ENCODE peak calls at places on chromosomes 11 and 22, in eight cellular contexts. One of them, this sample, is unnamed.
A peak's percentile ranks its signal among the peaks of the same experiment; 100 is the strongest.

GRCh38 chr11:64062185-64063039 is 26.7 kb downstream of the FLRT1 start:
- DNase-seq in PC-3: no peak
- DNase-seq in AG04450: no peak
- DNase-seq in uterus: no peak
- DNase-seq in lung: no peak
- DNase-seq in heart left ventricle: no peak
- DNase-seq in right cardiac atrium: no peak
- DNase-seq in kidney epithelial cell: no peak
- DNase-seq in this sample: no peak

GRCh38 chr11:74746868-74747267 is 1.8 kb upstream of the RNF169 start:
- DNase-seq in lung: no peak
- DNase-seq in kidney epithelial cell: no peak
- DNase-seq in heart left ventricle: no peak
- DNase-seq in AG04450: no peak
- DNase-seq in uterus: no peak
- DNase-seq in right cardiac atrium: no peak
- DNase-seq in PC-3: no peak
- DNase-seq in this sample: no peak

GRCh38 chr11:2265396-2265795 is 5.0 kb downstream of the ASCL2 start:
- DNase-seq in PC-3: no peak
- DNase-seq in uterus: no peak
- DNase-seq in AG04450: no peak
- DNase-seq in right cardiac atrium: no peak
- DNase-seq in kidney epithelial cell: no peak
- DNase-seq in lung: peak; percentile 29
- DNase-seq in heart left ventricle: no peak
- DNase-seq in this sample: no peak

GRCh38 chr11:48017105-48017874 is 36.9 kb downstream of the PTPRJ start:
- DNase-seq in uterus: no peak
- DNase-seq in right cardiac atrium: no peak
- DNase-seq in heart left ventricle: no peak
- DNase-seq in AG04450: no peak
- DNase-seq in lung: no peak
- DNase-seq in kidney epithelial cell: no peak
- DNase-seq in PC-3: no peak
- DNase-seq in this sample: no peak

GRCh38 chr22:19909350-19910179 is 32.0 kb upstream of the COMT start:
- DNase-seq in PC-3: peak; percentile 75
- DNase-seq in lung: peak; percentile 81
- DNase-seq in heart left ventricle: peak; percentile 82
- DNase-seq in uterus: peak; percentile 87
- DNase-seq in right cardiac atrium: peak; percentile 85
- DNase-seq in AG04450: peak; percentile 48
- DNase-seq in kidney epithelial cell: no peak
- DNase-seq in this sample: peak; percentile 76

GRCh38 chr11:16946477-16947282 is 67.5 kb downstream of the PLEKHA7 start:
- DNase-seq in PC-3: no peak
- DNase-seq in heart left ventricle: no peak
- DNase-seq in AG04450: no peak
- DNase-seq in uterus: no peak
- DNase-seq in kidney epithelial cell: no peak
- DNase-seq in lung: no peak
- DNase-seq in right cardiac atrium: no peak
- DNase-seq in this sample: no peak

GRCh38 chr11:121795206-121795605 is 320.8 kb downstream of the BLID start:
- DNase-seq in AG04450: no peak
- DNase-seq in uterus: no peak
- DNase-seq in kidney epithelial cell: no peak
- DNase-seq in right cardiac atrium: no peak
- DNase-seq in PC-3: no peak
- DNase-seq in heart left ventricle: no peak
- DNase-seq in lung: no peak
- DNase-seq in this sample: no peak

GRCh38 chr22:50019316-50019715 is 6.8 kb upstream of the IL17REL start:
- DNase-seq in right cardiac atrium: no peak
- DNase-seq in PC-3: no peak
- DNase-seq in lung: no peak
- DNase-seq in uterus: no peak
- DNase-seq in AG04450: no peak
- DNase-seq in kidney epithelial cell: no peak
- DNase-seq in heart left ventricle: no peak
- DNase-seq in this sample: no peak

GRCh38 chr11:35785287-35786167 is 123.0 kb downstream of the TRIM44 start:
- DNase-seq in PC-3: peak; percentile 31
- DNase-seq in AG04450: no peak
- DNase-seq in uterus: no peak
- DNase-seq in lung: no peak
- DNase-seq in kidney epithelial cell: no peak
- DNase-seq in heart left ventricle: no peak
- DNase-seq in right cardiac atrium: no peak
- DNase-seq in this sample: no peak

GRCh38 chr11:66119348-66120133 is 49.5 kb downstream of the PACS1 start:
- DNase-seq in heart left ventricle: no peak
- DNase-seq in uterus: no peak
- DNase-seq in PC-3: peak; percentile 87
- DNase-seq in right cardiac atrium: no peak
- DNase-seq in AG04450: no peak
- DNase-seq in lung: no peak
- DNase-seq in kidney epithelial cell: no peak
- DNase-seq in this sample: no peak

GRCh38 chr22:22857607-22858558 is 29.7 kb upstream of the IGLL5 start:
- DNase-seq in lung: no peak
- DNase-seq in heart left ventricle: no peak
- DNase-seq in right cardiac atrium: no peak
- DNase-seq in uterus: no peak
- DNase-seq in PC-3: no peak
- DNase-seq in kidney epithelial cell: no peak
- DNase-seq in AG04450: no peak
- DNase-seq in this sample: no peak

GRCh38 chr11:114921697-114922096 is 243.4 kb downstream of the NXPE2 start:
- DNase-seq in right cardiac atrium: no peak
- DNase-seq in PC-3: no peak
- DNase-seq in kidney epithelial cell: no peak
- DNase-seq in heart left ventricle: no peak
- DNase-seq in lung: no peak
- DNase-seq in AG04450: no peak
- DNase-seq in uterus: no peak
- DNase-seq in this sample: no peak

GRCh38 chr11:75386912-75387311 is 12.4 kb upstream of the RPS3 start:
- DNase-seq in lung: no peak
- DNase-seq in heart left ventricle: no peak
- DNase-seq in right cardiac atrium: no peak
- DNase-seq in kidney epithelial cell: no peak
- DNase-seq in PC-3: peak; percentile 69
- DNase-seq in uterus: no peak
- DNase-seq in AG04450: no peak
- DNase-seq in this sample: no peak

GRCh38 chr11:16611395-16612233 is 126.8 kb upstream of the C11orf58 start:
- DNase-seq in heart left ventricle: no peak
- DNase-seq in right cardiac atrium: no peak
- DNase-seq in kidney epithelial cell: no peak
- DNase-seq in AG04450: no peak
- DNase-seq in lung: no peak
- DNase-seq in uterus: no peak
- DNase-seq in PC-3: no peak
- DNase-seq in this sample: no peak

GRCh38 chr22:28017859-28018258 is 98.8 kb upstream of the PITPNB start:
- DNase-seq in PC-3: no peak
- DNase-seq in lung: no peak
- DNase-seq in kidney epithelial cell: no peak
- DNase-seq in right cardiac atrium: peak; percentile 4
- DNase-seq in AG04450: no peak
- DNase-seq in heart left ventricle: peak; percentile 19
- DNase-seq in uterus: peak; percentile 9
- DNase-seq in this sample: no peak

GRCh38 chr11:96187779-96188624 is 155.0 kb downstream of the MAML2 start:
- DNase-seq in heart left ventricle: no peak
- DNase-seq in lung: no peak
- DNase-seq in PC-3: peak; percentile 92
- DNase-seq in AG04450: no peak
- DNase-seq in right cardiac atrium: peak; percentile 68
- DNase-seq in kidney epithelial cell: peak; percentile 56
- DNase-seq in uterus: no peak
- DNase-seq in this sample: no peak

DNA sequence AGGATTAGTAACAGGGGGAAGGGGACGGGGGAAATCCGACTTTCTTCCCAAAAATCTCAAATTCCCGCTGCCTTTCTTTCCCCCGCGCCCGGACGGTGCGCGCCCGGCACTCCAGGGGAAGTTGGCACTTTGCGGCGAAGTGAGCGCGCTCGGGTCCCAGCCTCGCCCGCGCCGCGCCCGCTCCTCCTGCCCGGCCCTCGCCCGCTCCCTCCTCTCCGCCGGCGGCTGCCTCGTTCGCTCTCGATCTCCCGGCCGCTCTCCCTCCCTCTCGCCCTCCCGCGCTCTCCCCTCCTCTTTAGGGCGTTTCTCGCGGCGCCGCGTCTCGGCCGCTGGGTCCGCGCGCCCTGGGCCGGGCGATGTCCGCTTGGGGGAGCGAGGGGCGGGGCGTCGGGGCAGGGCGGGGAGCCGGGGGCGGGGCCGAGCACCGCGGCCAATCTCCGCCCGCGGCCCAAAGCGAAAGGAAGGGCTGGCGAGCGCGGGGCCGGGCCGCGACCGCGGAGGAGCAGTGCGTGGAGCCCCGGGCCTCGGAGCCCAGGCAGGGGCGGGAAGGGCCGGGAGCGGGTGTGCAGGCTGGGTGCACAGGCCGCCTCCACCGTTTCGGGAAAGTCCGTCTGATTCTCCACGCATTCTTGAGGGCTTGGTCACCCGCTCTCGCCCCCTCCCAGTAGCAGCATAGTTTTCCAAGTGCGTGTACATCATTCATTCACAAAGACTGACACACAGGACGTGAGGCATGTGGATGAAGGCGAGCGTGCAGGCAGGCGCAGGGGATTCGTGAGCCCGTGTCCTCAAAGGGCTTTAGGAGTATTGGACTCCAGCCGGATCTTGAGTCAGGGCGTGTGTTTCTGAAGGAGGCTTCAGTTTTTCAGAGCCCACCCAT is 65.1 kb downstream of the ETS1 start:
- DNase-seq in PC-3: peak; percentile 99
- DNase-seq in AG04450: peak; percentile 98
- DNase-seq in lung: peak; percentile 94
- DNase-seq in kidney epithelial cell: peak; percentile 96
- DNase-seq in right cardiac atrium: peak; percentile 94
- DNase-seq in heart left ventricle: peak; percentile 95
- DNase-seq in uterus: peak; percentile 92
- DNase-seq in this sample: peak; percentile 95
- H3K27me3 ChIP-seq in PC-3: no peaks in the 10 kb centered on the region
- H3K27me3 ChIP-seq in AG04450: no peaks in the 10 kb centered on the region
- H3K27me3 ChIP-seq in lung: no peaks in the 10 kb centered on the region
- H3K27me3 ChIP-seq in kidney epithelial cell: no peaks in the 10 kb centered on the region
- H3K27me3 ChIP-seq in right cardiac atrium: no peaks in the 10 kb centered on the region
- H3K27me3 ChIP-seq in heart left ventricle: no peaks in the 10 kb centered on the region
- H3K27me3 ChIP-seq in uterus: no peaks in the 10 kb centered on the region
- H3K27me3 ChIP-seq in this sample: no peaks in the 10 kb centered on the region

GRCh38 chr11:124762077-124762623 is at the start of gene ESAM:
- DNase-seq in heart left ventricle: peak; percentile 79
- DNase-seq in AG04450: no peak
- DNase-seq in PC-3: peak; percentile 46
- DNase-seq in lung: peak; percentile 76
- DNase-seq in right cardiac atrium: peak; percentile 58
- DNase-seq in kidney epithelial cell: no peak
- DNase-seq in uterus: no peak
- DNase-seq in this sample: peak; percentile 33
- H3K27me3 ChIP-seq in heart left ventricle: peaks cover 43% of the 10 kb centered on the region
- H3K27me3 ChIP-seq in AG04450: peaks cover 24% of the 10 kb centered on the region
- H3K27me3 ChIP-seq in PC-3: no peaks in the 10 kb centered on the region
- H3K27me3 ChIP-seq in lung: no peaks in the 10 kb centered on the region
- H3K27me3 ChIP-seq in right cardiac atrium: no peaks in the 10 kb centered on the region
- H3K27me3 ChIP-seq in kidney epithelial cell: peaks cover 34% of the 10 kb centered on the region
- H3K27me3 ChIP-seq in uterus: peaks cover 12% of the 10 kb centered on the region
- H3K27me3 ChIP-seq in this sample: no peaks in the 10 kb centered on the region

DNA sequence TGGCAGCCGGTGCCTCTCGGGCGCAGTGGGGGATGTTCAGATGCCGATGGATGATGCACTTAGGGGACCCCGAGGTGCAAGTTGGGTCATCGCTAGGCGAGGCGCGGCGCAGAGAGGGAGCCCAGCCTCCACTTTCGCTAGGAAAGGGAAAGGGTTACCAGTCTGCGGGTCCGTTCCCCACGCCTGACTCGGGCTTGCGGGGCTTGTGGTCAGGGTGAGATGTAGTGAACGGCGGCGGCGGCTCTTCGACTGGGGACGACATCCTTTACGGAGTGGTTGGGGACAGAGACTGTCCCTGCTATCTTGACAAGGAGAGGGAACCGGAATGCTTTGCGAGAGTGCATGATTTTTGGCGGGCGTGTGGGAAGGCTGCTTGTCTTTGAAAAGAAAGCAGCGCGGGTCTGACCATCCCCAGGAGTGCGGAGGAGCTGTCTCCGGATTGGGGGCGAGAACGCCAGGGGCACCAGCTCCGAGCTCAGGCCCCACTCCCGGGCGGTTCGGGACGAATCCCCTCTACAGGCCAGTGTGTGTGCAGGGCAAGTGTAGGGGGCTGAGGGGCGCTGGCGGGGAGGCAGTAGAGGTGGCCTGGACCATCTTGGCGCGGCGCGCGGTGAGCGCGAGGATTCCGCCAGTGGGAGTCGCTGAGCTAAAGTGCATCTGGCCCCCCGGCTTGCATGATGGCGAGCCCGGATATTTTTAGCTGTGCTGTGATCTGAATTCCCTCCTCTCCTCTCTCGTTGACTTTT is 1.1 kb downstream of the FAT3 start:
- DNase-seq in PC-3: no peak
- DNase-seq in heart left ventricle: no peak
- DNase-seq in uterus: no peak
- DNase-seq in kidney epithelial cell: no peak
- DNase-seq in right cardiac atrium: no peak
- DNase-seq in lung: no peak
- DNase-seq in AG04450: no peak
- DNase-seq in this sample: no peak
- H3K27me3 ChIP-seq in PC-3: peaks cover 49% of the 10 kb centered on the region
- H3K27me3 ChIP-seq in heart left ventricle: peaks cover 80% of the 10 kb centered on the region
- H3K27me3 ChIP-seq in uterus: peaks cover 34% of the 10 kb centered on the region
- H3K27me3 ChIP-seq in kidney epithelial cell: peaks cover 25% of the 10 kb centered on the region
- H3K27me3 ChIP-seq in right cardiac atrium: no peaks in the 10 kb centered on the region
- H3K27me3 ChIP-seq in lung: peaks cover 12% of the 10 kb centered on the region
- H3K27me3 ChIP-seq in AG04450: peaks cover 52% of the 10 kb centered on the region
- H3K27me3 ChIP-seq in this sample: peaks cover 2% of the 10 kb centered on the region

DNA sequence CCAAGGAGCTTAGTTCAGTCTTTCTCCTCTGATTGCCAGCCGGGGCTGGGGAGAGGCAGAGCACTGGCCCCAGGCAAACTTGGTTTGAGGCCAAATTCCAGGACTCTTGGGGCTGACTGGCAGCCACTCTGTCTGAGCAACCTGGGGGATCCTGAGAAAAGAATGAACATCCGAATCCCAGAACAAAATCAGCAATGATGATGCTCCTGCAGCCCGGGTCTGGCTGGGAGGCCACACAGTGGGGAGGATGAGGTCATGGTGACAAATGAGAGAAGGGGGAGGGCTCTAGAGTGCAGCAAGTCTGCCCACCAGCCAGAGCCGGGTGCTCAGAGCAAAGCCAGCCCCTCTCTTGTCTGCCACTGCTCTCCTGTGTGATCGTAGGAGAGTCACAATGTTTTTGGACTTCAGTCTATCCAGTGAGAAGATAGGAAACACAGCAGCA is 71.8 kb upstream of the PAX6 start:
- DNase-seq in lung: no peak
- DNase-seq in uterus: no peak
- DNase-seq in PC-3: peak; percentile 32
- DNase-seq in AG04450: no peak
- DNase-seq in kidney epithelial cell: no peak
- DNase-seq in right cardiac atrium: no peak
- DNase-seq in heart left ventricle: no peak
- DNase-seq in this sample: no peak
- H3K27me3 ChIP-seq in lung: no peaks in the 10 kb centered on the region
- H3K27me3 ChIP-seq in uterus: no peaks in the 10 kb centered on the region
- H3K27me3 ChIP-seq in PC-3: no peaks in the 10 kb centered on the region
- H3K27me3 ChIP-seq in AG04450: peaks cover 2% of the 10 kb centered on the region
- H3K27me3 ChIP-seq in kidney epithelial cell: peaks cover 4% of the 10 kb centered on the region
- H3K27me3 ChIP-seq in right cardiac atrium: peaks cover 5% of the 10 kb centered on the region
- H3K27me3 ChIP-seq in heart left ventricle: peaks cover 3% of the 10 kb centered on the region
- H3K27me3 ChIP-seq in this sample: peaks cover 3% of the 10 kb centered on the region

GRCh38 chr11:70118642-70119041 is 40.5 kb downstream of the ANO1 start:
- DNase-seq in heart left ventricle: no peak
- DNase-seq in lung: no peak
- DNase-seq in kidney epithelial cell: no peak
- DNase-seq in PC-3: no peak
- DNase-seq in AG04450: no peak
- DNase-seq in uterus: no peak
- DNase-seq in right cardiac atrium: no peak
- DNase-seq in this sample: no peak
- H3K27me3 ChIP-seq in heart left ventricle: peaks cover 2% of the 10 kb centered on the region
- H3K27me3 ChIP-seq in lung: no peaks in the 10 kb centered on the region
- H3K27me3 ChIP-seq in kidney epithelial cell: peaks cover 9% of the 10 kb centered on the region
- H3K27me3 ChIP-seq in PC-3: no peaks in the 10 kb centered on the region
- H3K27me3 ChIP-seq in AG04450: peaks cover 3% of the 10 kb centered on the region
- H3K27me3 ChIP-seq in uterus: no peaks in the 10 kb centered on the region
- H3K27me3 ChIP-seq in right cardiac atrium: no peaks in the 10 kb centered on the region
- H3K27me3 ChIP-seq in this sample: no peaks in the 10 kb centered on the region

This sample was measured in pancreas.